ENCODE peak calls at places on chromosomes 13 and 19, in eight cellular contexts. I is cardiac muscle cell; H is NCI-H1092 treated with DMSO at 0.1 percent for 48 hours; T is CD8-positive, alpha-beta T cell; P is NCI-H2107; B is erythroblast; Q is HL-60; S is fibroblast of gingiva. V is an unnamed sample.

GRCh38 chr19:13917888-13918406 is 11.9 kb downstream of the CC2D1A start:
- DNase-seq in I (no peak), H (no peak), T (no peak), P (no peak), B (no peak), Q (no peak), S (no peak), V (no peak)

GRCh38 chr13:97223711-97224461 is 1.8 kb downstream of the MBNL2 start:
- DNase-seq in I (peak), H (peak), T (no peak), P (no peak), B (peak), Q (peak), S (peak), V (peak)

GRCh38 chr13:20772401-20773131 is 1.2 kb downstream of the EEF1AKMT1 start:
- DNase-seq in I (no peak), H (no peak), T (no peak), P (no peak), B (peak), Q (peak), S (no peak), V (no peak)

GRCh38 chr19:11530432-11530831 is 1.5 kb upstream of the ECSIT start:
- DNase-seq in I (peak), H (peak), T (peak), P (peak), B (peak), Q (peak), S (peak), V (peak)

GRCh38 chr13:113616991-113617749 is 32.6 kb downstream of the TFDP1 start:
- DNase-seq in I (peak), H (no peak), T (no peak), P (peak), B (no peak), Q (peak), S (no peak), V (no peak)

GRCh38 chr13:110125613-110126272 is 181.2 kb downstream of the COL4A1 start:
- DNase-seq in I (no peak), H (no peak), T (no peak), P (no peak), B (no peak), Q (no peak), S (no peak), V (no peak)

GRCh38 chr13:29987340-29987739 is 136.9 kb upstream of the UBL3 start:
- DNase-seq in I (no peak), H (no peak), T (no peak), P (no peak), B (no peak), Q (no peak), S (no peak), V (no peak)

GRCh38 chr13:103473081-103473480 is 406.9 kb upstream of the SLC10A2 start:
- DNase-seq in I (no peak), H (no peak), T (no peak), P (no peak), B (no peak), Q (no peak), S (no peak), V (no peak)

V was measured in OCI-M1.